ENCODE peak calls at places on chromosomes 16 and 17, in four cellular contexts. One of them, this sample, is unnamed.

GRCh38 chr16:2537451-2538379 is at the start of gene PDPK1:
- DNase-seq in CD4-positive, alpha-beta memory T cell: peak; percentile 96
- DNase-seq in A673: peak; percentile 98
- DNase-seq in prostate gland: peak; percentile 93
- DNase-seq in this sample: peak; percentile 96

GRCh38 chr16:917591-918061 is 53.2 kb downstream of the LMF1 start:
- DNase-seq in A673: no peak
- DNase-seq in prostate gland: no peak
- DNase-seq in CD4-positive, alpha-beta memory T cell: no peak
- DNase-seq in this sample: no peak

GRCh38 chr17:68135141-68135887 is 99.8 kb downstream of the KPNA2 start:
- DNase-seq in CD4-positive, alpha-beta memory T cell: no peak
- DNase-seq in prostate gland: no peak
- DNase-seq in A673: no peak
- DNase-seq in this sample: no peak

GRCh38 chr16:82995927-82996441 is 369.2 kb downstream of the CDH13 start:
- DNase-seq in CD4-positive, alpha-beta memory T cell: no peak
- DNase-seq in A673: peak; percentile 42
- DNase-seq in prostate gland: no peak
- DNase-seq in this sample: no peak

GRCh38 chr17:36935681-36936454 is 1.4 kb upstream of the LHX1 start:
- DNase-seq in A673: no peak
- DNase-seq in CD4-positive, alpha-beta memory T cell: peak; percentile 28
- DNase-seq in prostate gland: no peak
- DNase-seq in this sample: no peak

GRCh38 chr16:82033006-82033405 is 2.0 kb upstream of the HSD17B2 start:
- DNase-seq in prostate gland: peak; percentile 19
- DNase-seq in CD4-positive, alpha-beta memory T cell: no peak
- DNase-seq in A673: no peak
- DNase-seq in this sample: peak; percentile 53

GRCh38 chr17:40351185-40352043 is 13.1 kb downstream of the GJD3 start:
- DNase-seq in CD4-positive, alpha-beta memory T cell: no peak
- DNase-seq in A673: no peak
- DNase-seq in prostate gland: no peak
- DNase-seq in this sample: no peak

GRCh38 chr17:6544770-6545169 is 11.6 kb downstream of the PITPNM3 start:
- DNase-seq in prostate gland: no peak
- DNase-seq in CD4-positive, alpha-beta memory T cell: no peak
- DNase-seq in A673: no peak
- DNase-seq in this sample: no peak

GRCh38 chr17:10875984-10876555 is 38.2 kb upstream of the PIRT start:
- DNase-seq in A673: peak; percentile 65
- DNase-seq in CD4-positive, alpha-beta memory T cell: no peak
- DNase-seq in prostate gland: peak; percentile 19
- DNase-seq in this sample: peak; percentile 20

GRCh38 chr16:81700071-81700779 is 78.9 kb upstream of the PLCG2 start:
- DNase-seq in CD4-positive, alpha-beta memory T cell: no peak
- DNase-seq in prostate gland: no peak
- DNase-seq in A673: peak; percentile 39
- DNase-seq in this sample: no peak

GRCh38 chr16:54077412-54077821 is 209.2 kb downstream of the IRX3 start:
- DNase-seq in prostate gland: no peak
- DNase-seq in CD4-positive, alpha-beta memory T cell: no peak
- DNase-seq in A673: no peak
- DNase-seq in this sample: no peak

GRCh38 chr17:38317081-38317480 is 20.1 kb downstream of the MRPL45 start:
- DNase-seq in CD4-positive, alpha-beta memory T cell: no peak
- DNase-seq in prostate gland: no peak
- DNase-seq in A673: no peak
- DNase-seq in this sample: no peak

GRCh38 chr17:60641810-60642220 is 35.8 kb upstream of the BCAS3 start:
- DNase-seq in A673: peak; percentile 90
- DNase-seq in CD4-positive, alpha-beta memory T cell: peak; percentile 48
- DNase-seq in prostate gland: peak; percentile 43
- DNase-seq in this sample: peak; percentile 61

GRCh38 chr17:67054011-67054591 is 9.7 kb downstream of the CACNG1 start:
- DNase-seq in A673: no peak
- DNase-seq in prostate gland: no peak
- DNase-seq in CD4-positive, alpha-beta memory T cell: no peak
- DNase-seq in this sample: no peak

GRCh38 chr17:60941028-60941427 is 263.4 kb downstream of the BCAS3 start:
- DNase-seq in prostate gland: no peak
- DNase-seq in A673: no peak
- DNase-seq in CD4-positive, alpha-beta memory T cell: no peak
- DNase-seq in this sample: no peak

GRCh38 chr17:11580677-11581076 is 17.6 kb upstream of the DNAH9 start:
- DNase-seq in A673: no peak
- DNase-seq in prostate gland: no peak
- DNase-seq in CD4-positive, alpha-beta memory T cell: no peak
- DNase-seq in this sample: no peak

GRCh38 chr16:69476920-69477418 is 52.5 kb downstream of the CYB5B start:
- DNase-seq in prostate gland: no peak
- DNase-seq in A673: peak; percentile 67
- DNase-seq in CD4-positive, alpha-beta memory T cell: no peak
- DNase-seq in this sample: no peak

GRCh38 chr17:82525712-82526111 is 6.2 kb downstream of the FOXK2 start:
- DNase-seq in A673: no peak
- DNase-seq in prostate gland: no peak
- DNase-seq in CD4-positive, alpha-beta memory T cell: no peak
- DNase-seq in this sample: no peak
- H3K4me1 ChIP-seq in A673: peaks cover 18% of the 10 kb centered on the region
- H3K4me1 ChIP-seq in prostate gland: peaks cover 4% of the 10 kb centered on the region
- H3K4me1 ChIP-seq in CD4-positive, alpha-beta memory T cell: peaks cover 82% of the 10 kb centered on the region
- H3K4me1 ChIP-seq in this sample: peaks cover 22% of the 10 kb centered on the region

GRCh38 chr17:79054200-79054599 is 20.4 kb upstream of the ENGASE start:
- DNase-seq in prostate gland: no peak
- DNase-seq in A673: no peak
- DNase-seq in CD4-positive, alpha-beta memory T cell: no peak
- DNase-seq in this sample: no peak

GRCh38 chr17:79051306-79051705 is 23.3 kb upstream of the ENGASE start:
- DNase-seq in CD4-positive, alpha-beta memory T cell: no peak
- DNase-seq in A673: no peak
- DNase-seq in prostate gland: no peak
- DNase-seq in this sample: no peak

GRCh38 chr17:79053251-79053925 is 21.2 kb upstream of the ENGASE start:
- DNase-seq in CD4-positive, alpha-beta memory T cell: no peak
- DNase-seq in prostate gland: no peak
- DNase-seq in A673: no peak
- DNase-seq in this sample: no peak

GRCh38 chr17:79050591-79050990 is 24.0 kb upstream of the ENGASE start:
- DNase-seq in prostate gland: no peak
- DNase-seq in A673: no peak
- DNase-seq in CD4-positive, alpha-beta memory T cell: no peak
- DNase-seq in this sample: peak; percentile 34

GRCh38 chr17:79052131-79052530 is 22.5 kb upstream of the ENGASE start:
- DNase-seq in prostate gland: no peak
- DNase-seq in A673: no peak
- DNase-seq in CD4-positive, alpha-beta memory T cell: no peak
- DNase-seq in this sample: no peak
- H3K4me1 ChIP-seq in prostate gland: no peaks in the 10 kb centered on the region
- H3K4me1 ChIP-seq in A673: no peaks in the 10 kb centered on the region
- H3K4me1 ChIP-seq in CD4-positive, alpha-beta memory T cell: no peaks in the 10 kb centered on the region
- H3K4me1 ChIP-seq in this sample: no peaks in the 10 kb centered on the region

GRCh38 chr16:66746048-66746447 is 5.4 kb downstream of the DYNC1LI2 start:
- DNase-seq in CD4-positive, alpha-beta memory T cell: no peak
- DNase-seq in prostate gland: no peak
- DNase-seq in A673: no peak
- DNase-seq in this sample: no peak
- H3K4me1 ChIP-seq in CD4-positive, alpha-beta memory T cell: peaks cover 32% of the 10 kb centered on the region
- H3K4me1 ChIP-seq in prostate gland: peaks cover 12% of the 10 kb centered on the region
- H3K4me1 ChIP-seq in A673: peaks cover 20% of the 10 kb centered on the region
- H3K4me1 ChIP-seq in this sample: peaks cover 11% of the 10 kb centered on the region

GRCh38 chr16:52709286-52709685 is 162.3 kb upstream of the TOX3 start:
- DNase-seq in CD4-positive, alpha-beta memory T cell: no peak
- DNase-seq in A673: no peak
- DNase-seq in prostate gland: no peak
- DNase-seq in this sample: no peak

DNA sequence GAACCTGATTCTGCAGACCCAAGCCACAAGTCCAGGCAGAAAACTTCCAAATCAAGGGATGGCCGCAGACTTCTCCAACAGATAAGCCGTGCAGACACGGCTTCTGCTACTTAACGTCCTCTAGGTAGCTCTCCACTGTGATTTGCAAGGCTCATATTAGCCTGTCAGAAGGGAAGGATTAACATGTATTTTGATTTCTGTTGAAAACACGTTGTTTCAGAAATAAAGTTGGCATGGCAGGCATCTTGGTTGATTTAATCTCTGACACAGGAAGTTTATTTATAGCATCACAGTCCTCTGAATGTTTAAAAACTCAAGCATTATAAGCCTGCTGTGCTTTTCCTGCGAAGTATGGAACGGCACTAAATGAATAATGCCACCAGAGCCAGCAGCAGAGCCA is 166.8 kb upstream of the TOX3 start:
- DNase-seq in A673: no peak
- DNase-seq in prostate gland: no peak
- DNase-seq in CD4-positive, alpha-beta memory T cell: no peak
- DNase-seq in this sample: no peak
- H3K4me1 ChIP-seq in A673: peaks cover 8% of the 10 kb centered on the region
- H3K4me1 ChIP-seq in prostate gland: no peaks in the 10 kb centered on the region
- H3K4me1 ChIP-seq in CD4-positive, alpha-beta memory T cell: no peaks in the 10 kb centered on the region
- H3K4me1 ChIP-seq in this sample: no peaks in the 10 kb centered on the region

GRCh38 chr17:18318122-18318521 is 3.0 kb downstream of the SMCR8 start:
- DNase-seq in A673: no peak
- DNase-seq in prostate gland: no peak
- DNase-seq in CD4-positive, alpha-beta memory T cell: no peak
- DNase-seq in this sample: no peak
- H3K4me1 ChIP-seq in A673: peaks cover 21% of the 10 kb centered on the region
- H3K4me1 ChIP-seq in prostate gland: peaks cover 28% of the 10 kb centered on the region
- H3K4me1 ChIP-seq in CD4-positive, alpha-beta memory T cell: peaks cover 69% of the 10 kb centered on the region
- H3K4me1 ChIP-seq in this sample: peaks cover 46% of the 10 kb centered on the region

GRCh38 chr16:89355686-89356085 is 134.7 kb downstream of the ANKRD11 start:
- DNase-seq in CD4-positive, alpha-beta memory T cell: no peak
- DNase-seq in prostate gland: no peak
- DNase-seq in A673: no peak
- DNase-seq in this sample: no peak

GRCh38 chr16:89355036-89355435 is 135.3 kb downstream of the ANKRD11 start:
- DNase-seq in CD4-positive, alpha-beta memory T cell: no peak
- DNase-seq in prostate gland: no peak
- DNase-seq in A673: no peak
- DNase-seq in this sample: no peak

GRCh38 chr16:89358030-89359005 is 132.0 kb downstream of the ANKRD11 start:
- DNase-seq in A673: no peak
- DNase-seq in prostate gland: no peak
- DNase-seq in CD4-positive, alpha-beta memory T cell: peak; percentile 54
- DNase-seq in this sample: no peak

GRCh38 chr16:89357460-89357859 is 132.9 kb downstream of the ANKRD11 start:
- DNase-seq in A673: peak; percentile 28
- DNase-seq in CD4-positive, alpha-beta memory T cell: no peak
- DNase-seq in prostate gland: no peak
- DNase-seq in this sample: no peak

DNA sequence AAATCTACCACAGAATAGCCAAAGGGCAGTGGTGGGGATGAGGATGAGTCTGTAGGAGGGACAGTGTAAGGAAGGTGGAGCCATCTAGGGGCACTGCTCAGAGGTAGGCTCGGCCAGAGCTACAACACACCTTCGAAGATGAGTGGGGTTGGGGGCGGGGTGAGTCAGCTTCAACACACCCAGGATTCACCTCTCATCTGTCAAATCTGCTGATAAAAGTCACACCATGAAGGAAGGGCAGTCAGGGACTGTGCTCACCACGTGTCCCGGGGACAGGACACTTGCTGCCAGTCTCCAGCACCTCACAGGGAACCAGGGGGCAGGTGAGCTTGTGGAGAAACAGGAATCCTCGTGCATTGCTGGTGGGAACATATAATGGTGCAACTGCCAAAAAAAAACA is 133.3 kb downstream of the ANKRD11 start:
- DNase-seq in A673: no peak
- DNase-seq in prostate gland: no peak
- DNase-seq in CD4-positive, alpha-beta memory T cell: no peak
- DNase-seq in this sample: no peak
- H3K4me1 ChIP-seq in A673: no peaks in the 10 kb centered on the region
- H3K4me1 ChIP-seq in prostate gland: peaks cover 30% of the 10 kb centered on the region
- H3K4me1 ChIP-seq in CD4-positive, alpha-beta memory T cell: peaks cover 88% of the 10 kb centered on the region
- H3K4me1 ChIP-seq in this sample: peaks cover 39% of the 10 kb centered on the region

DNA sequence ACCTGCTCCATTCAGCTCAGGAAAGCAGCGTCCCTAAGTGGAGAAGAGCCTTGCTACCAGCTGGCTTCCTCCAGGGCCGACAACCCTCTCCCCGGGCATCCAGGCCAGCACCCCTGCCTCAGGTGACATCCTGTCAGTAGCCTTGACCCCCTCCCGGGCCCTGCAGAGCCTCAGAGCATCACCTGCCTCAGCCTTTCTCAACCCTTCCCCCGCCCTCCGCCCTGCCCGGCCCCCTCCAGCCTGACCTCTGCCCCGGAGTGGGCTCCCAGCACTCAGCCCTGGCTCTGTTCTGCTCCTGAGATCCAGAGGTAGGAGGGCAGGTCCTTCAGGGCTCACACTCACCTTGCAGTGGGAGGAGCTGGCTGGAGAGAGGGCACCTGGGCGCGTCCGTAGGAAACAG is 73.8 kb upstream of the METRNL start:
- DNase-seq in CD4-positive, alpha-beta memory T cell: no peak
- DNase-seq in prostate gland: no peak
- DNase-seq in A673: no peak
- DNase-seq in this sample: no peak
- H3K4me1 ChIP-seq in CD4-positive, alpha-beta memory T cell: no peaks in the 10 kb centered on the region
- H3K4me1 ChIP-seq in prostate gland: no peaks in the 10 kb centered on the region
- H3K4me1 ChIP-seq in A673: no peaks in the 10 kb centered on the region
- H3K4me1 ChIP-seq in this sample: no peaks in the 10 kb centered on the region

DNA sequence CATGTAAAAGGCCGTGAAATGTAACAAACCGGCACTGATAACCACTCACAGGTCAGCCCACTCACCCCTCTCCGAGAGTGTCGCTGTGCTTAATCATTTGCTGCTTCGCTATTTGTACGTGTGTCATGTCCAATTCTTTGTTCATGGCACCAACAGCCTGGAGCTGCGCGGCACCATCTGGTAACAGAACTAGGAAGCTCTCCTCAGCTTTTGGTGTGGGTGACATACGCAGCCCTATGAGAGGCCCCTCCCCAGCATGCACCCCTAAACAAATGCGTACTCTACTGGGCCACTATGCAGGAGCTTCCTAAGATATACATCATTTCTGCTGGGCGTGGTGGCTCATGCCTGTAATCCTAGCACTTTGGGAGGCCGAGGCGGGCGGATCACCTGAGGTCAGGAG is 2.3 kb upstream of the PECAM1 start:
- DNase-seq in CD4-positive, alpha-beta memory T cell: no peak
- DNase-seq in prostate gland: no peak
- DNase-seq in A673: no peak
- DNase-seq in this sample: no peak
- H3K4me1 ChIP-seq in CD4-positive, alpha-beta memory T cell: peaks cover 10% of the 10 kb centered on the region
- H3K4me1 ChIP-seq in prostate gland: no peaks in the 10 kb centered on the region
- H3K4me1 ChIP-seq in A673: no peaks in the 10 kb centered on the region
- H3K4me1 ChIP-seq in this sample: peaks cover 4% of the 10 kb centered on the region

DNA sequence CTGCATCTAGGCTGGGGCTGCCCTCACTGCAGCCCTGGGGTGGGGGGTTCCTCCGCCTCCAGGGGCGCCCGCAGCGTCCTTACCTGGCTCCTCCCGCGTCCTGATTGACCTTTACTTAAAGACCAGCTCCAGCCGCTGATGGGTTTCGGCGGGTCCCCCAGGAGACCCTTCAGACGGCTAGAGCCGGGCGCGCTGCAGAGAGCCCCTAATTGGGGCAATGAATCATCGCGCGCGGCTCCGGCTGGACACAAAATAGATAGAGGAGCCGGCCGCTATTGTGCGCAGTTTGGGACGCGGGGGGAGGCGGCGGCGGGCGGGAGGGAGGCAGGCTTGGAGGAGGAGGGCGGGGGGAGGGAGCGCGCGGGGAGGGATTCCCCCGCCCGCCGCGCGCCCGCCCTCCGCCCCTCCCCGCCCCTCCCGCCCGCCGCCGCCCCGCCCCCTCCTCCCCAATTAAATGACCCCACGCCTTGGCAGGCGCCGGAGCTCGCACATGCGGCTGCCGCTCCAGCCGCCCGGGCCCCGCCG is 56.5 kb upstream of the CIBAR2 start:
- DNase-seq in prostate gland: no peak
- DNase-seq in A673: peak; percentile 84
- DNase-seq in CD4-positive, alpha-beta memory T cell: no peak
- DNase-seq in this sample: peak; percentile 67
- H3K4me1 ChIP-seq in prostate gland: no peaks in the 10 kb centered on the region
- H3K4me1 ChIP-seq in A673: peaks cover 38% of the 10 kb centered on the region
- H3K4me1 ChIP-seq in CD4-positive, alpha-beta memory T cell: no peaks in the 10 kb centered on the region
- H3K4me1 ChIP-seq in this sample: peaks cover 26% of the 10 kb centered on the region

This sample was measured in pancreas.